ENCODE peak calls at places on chromosomes 2 and 18, in nine cellular contexts. B, C, N, Z, D, I, A, H and Q are unnamed samples.

GRCh38 chr2:21372654-21373053 is 248.9 kb downstream of the TDRD15 start:
- DNase-seq in B (peak), C (no peak), N (peak), Z (no peak), D (no peak), I (no peak), A (no peak), H (no peak), Q (no peak)

GRCh38 chr2:156908825-156909224 is 348.7 kb upstream of the GALNT5 start:
- DNase-seq in B (no peak), C (peak), N (peak), Z (no peak), D (no peak), I (no peak), A (no peak), H (peak), Q (no peak)

GRCh38 chr2:4340536-4340935 is 637.2 kb downstream of the DCDC2C start:
- DNase-seq in B (no peak), C (no peak), N (no peak), Z (no peak), D (no peak), I (no peak), A (no peak), H (no peak), Q (no peak)

GRCh38 chr2:27010139-27010538 is 22.6 kb upstream of the TMEM214 start:
- DNase-seq in B (no peak), C (no peak), N (no peak), Z (no peak), D (no peak), I (no peak), A (no peak), H (no peak), Q (no peak)

GRCh38 chr2:54206596-54206995 is 49.4 kb downstream of the TSPYL6 start:
- DNase-seq in B (no peak), C (peak), N (peak), Z (no peak), D (no peak), I (no peak), A (no peak), H (peak), Q (no peak)

GRCh38 chr18:73456643-73457042 is 588.9 kb upstream of the NETO1 start:
- DNase-seq in B (no peak), C (no peak), N (no peak), Z (no peak), D (no peak), I (no peak), A (no peak), H (no peak), Q (no peak)

GRCh38 chr2:237497820-237498128 is 10.7 kb downstream of the MLPH start:
- DNase-seq in B (no peak), C (peak), N (no peak), Z (no peak), D (no peak), I (no peak), A (no peak), H (no peak), Q (no peak)

GRCh38 chr18:23378470-23378764 is 74.7 kb upstream of the RIOK3 start:
- DNase-seq in B (no peak), C (peak), N (no peak), Z (no peak), D (no peak), I (no peak), A (no peak), H (no peak), Q (no peak)

GRCh38 chr2:42064417-42064942 is 16.7 kb downstream of the PKDCC start:
- DNase-seq in B (no peak), C (peak), N (no peak), Z (no peak), D (no peak), I (no peak), A (no peak), H (peak), Q (no peak)

GRCh38 chr2:110157153-110157793 is 41.7 kb upstream of the MALL start:
- DNase-seq in B (peak), C (peak), N (peak), Z (no peak), D (no peak), I (no peak), A (no peak), H (peak), Q (no peak)

GRCh38 chr2:32832821-32833220 is 113.9 kb upstream of the LTBP1 start:
- DNase-seq in B (peak), C (peak), N (no peak), Z (no peak), D (no peak), I (no peak), A (no peak), H (peak), Q (no peak)

GRCh38 chr2:102391530-102391929 is 31.4 kb upstream of the IL18RAP start:
- DNase-seq in B (no peak), C (no peak), N (no peak), Z (no peak), D (no peak), I (no peak), A (no peak), H (no peak), Q (no peak)

GRCh38 chr2:55148269-55148668 is 83.8 kb downstream of the CLHC1 start:
- DNase-seq in B (no peak), C (peak), N (no peak), Z (no peak), D (no peak), I (no peak), A (no peak), H (peak), Q (no peak)

GRCh38 chr2:19416784-19417684 is 58.6 kb upstream of the OSR1 start:
- DNase-seq in B (no peak), C (no peak), N (no peak), Z (no peak), D (no peak), I (no peak), A (no peak), H (no peak), Q (no peak)

GRCh38 chr2:36359006-36359580 is 3.5 kb downstream of the CRIM1 start:
- DNase-seq in B (no peak), C (no peak), N (no peak), Z (no peak), D (no peak), I (no peak), A (no peak), H (no peak), Q (no peak)

GRCh38 chr2:194346189-194346588 is 1310.8 kb upstream of the SLC39A10 start:
- DNase-seq in B (no peak), C (no peak), N (no peak), Z (no peak), D (no peak), I (no peak), A (no peak), H (no peak), Q (no peak)